ENCODE peak calls at places on chromosomes 2 and 18, in six cellular contexts. One of them, this sample, is unnamed. For H3K27me3 and H3K4me1, the result is how much of the 10 kb centered on the place peaks cover.

GRCh38 chr2:137348301-137348700 is 583.0 kb downstream of the THSD7B start:
- DNase-seq in lower lobe of right lung: no peak
- DNase-seq in CD8-positive, alpha-beta T cell: no peak
- DNase-seq in PC-9: no peak
- DNase-seq in endodermal cell: no peak
- DNase-seq in heart left ventricle: no peak
- DNase-seq in this sample: no peak

GRCh38 chr2:172996387-172996961 is 79.2 kb upstream of the MAP3K20 start:
- DNase-seq in lower lobe of right lung: no peak
- DNase-seq in CD8-positive, alpha-beta T cell: no peak
- DNase-seq in PC-9: peak
- DNase-seq in endodermal cell: no peak
- DNase-seq in heart left ventricle: no peak
- DNase-seq in this sample: no peak

GRCh38 chr18:45993441-45993840 is 26.3 kb upstream of the EPG5 start:
- DNase-seq in lower lobe of right lung: no peak
- DNase-seq in CD8-positive, alpha-beta T cell: no peak
- DNase-seq in PC-9: peak
- DNase-seq in endodermal cell: no peak
- DNase-seq in heart left ventricle: no peak
- DNase-seq in this sample: no peak

GRCh38 chr2:117271631-117272030 is 542.9 kb upstream of the DDX18 start:
- DNase-seq in lower lobe of right lung: no peak
- DNase-seq in CD8-positive, alpha-beta T cell: no peak
- DNase-seq in PC-9: no peak
- DNase-seq in endodermal cell: no peak
- DNase-seq in heart left ventricle: no peak
- DNase-seq in this sample: no peak

GRCh38 chr2:223941579-223942277 is 3.4 kb downstream of the WDFY1 start:
- DNase-seq in lower lobe of right lung: no peak
- DNase-seq in CD8-positive, alpha-beta T cell: no peak
- DNase-seq in PC-9: peak
- DNase-seq in endodermal cell: no peak
- DNase-seq in heart left ventricle: no peak
- DNase-seq in this sample: no peak

GRCh38 chr2:1586251-1586945 is 157.9 kb downstream of the PXDN start:
- DNase-seq in lower lobe of right lung: peak
- DNase-seq in CD8-positive, alpha-beta T cell: no peak
- DNase-seq in PC-9: peak
- DNase-seq in endodermal cell: no peak
- DNase-seq in heart left ventricle: no peak
- DNase-seq in this sample: no peak

GRCh38 chr18:58861353-58861752 is 3.3 kb upstream of the ZNF532 start:
- DNase-seq in lower lobe of right lung: no peak
- DNase-seq in CD8-positive, alpha-beta T cell: no peak
- DNase-seq in PC-9: no peak
- DNase-seq in endodermal cell: no peak
- DNase-seq in heart left ventricle: no peak
- DNase-seq in this sample: no peak

GRCh38 chr2:95760839-95761525 is 169.2 kb downstream of the TRIM43 start:
- DNase-seq in lower lobe of right lung: no peak
- DNase-seq in CD8-positive, alpha-beta T cell: no peak
- DNase-seq in PC-9: peak
- DNase-seq in endodermal cell: peak
- DNase-seq in heart left ventricle: no peak
- DNase-seq in this sample: no peak

GRCh38 chr2:96097441-96097840 is 18.9 kb downstream of the ADRA2B start:
- DNase-seq in lower lobe of right lung: no peak
- DNase-seq in CD8-positive, alpha-beta T cell: no peak
- DNase-seq in PC-9: no peak
- DNase-seq in endodermal cell: no peak
- DNase-seq in heart left ventricle: no peak
- DNase-seq in this sample: no peak

GRCh38 chr2:219327719-219328118 is 4.8 kb downstream of the RESP18 start:
- DNase-seq in lower lobe of right lung: no peak
- DNase-seq in CD8-positive, alpha-beta T cell: no peak
- DNase-seq in PC-9: no peak
- DNase-seq in endodermal cell: peak
- DNase-seq in heart left ventricle: no peak
- DNase-seq in this sample: no peak

GRCh38 chr2:106974891-106975290 is 88.9 kb upstream of the ST6GAL2 start:
- DNase-seq in lower lobe of right lung: no peak
- DNase-seq in CD8-positive, alpha-beta T cell: no peak
- DNase-seq in PC-9: no peak
- DNase-seq in endodermal cell: no peak
- DNase-seq in heart left ventricle: no peak
- DNase-seq in this sample: no peak

GRCh38 chr2:224343226-224343625 is 58.7 kb downstream of the FAM124B start:
- DNase-seq in lower lobe of right lung: no peak
- DNase-seq in CD8-positive, alpha-beta T cell: no peak
- DNase-seq in PC-9: no peak
- DNase-seq in endodermal cell: no peak
- DNase-seq in heart left ventricle: no peak
- DNase-seq in this sample: no peak

GRCh38 chr18:75285876-75286275 is 75.3 kb downstream of the TSHZ1 start:
- DNase-seq in lower lobe of right lung: no peak
- DNase-seq in CD8-positive, alpha-beta T cell: no peak
- DNase-seq in PC-9: no peak
- DNase-seq in endodermal cell: no peak
- DNase-seq in heart left ventricle: no peak
- DNase-seq in this sample: no peak

GRCh38 chr2:144409241-144409640 is 110.7 kb downstream of the ZEB2 start:
- DNase-seq in lower lobe of right lung: no peak
- DNase-seq in CD8-positive, alpha-beta T cell: no peak
- DNase-seq in PC-9: no peak
- DNase-seq in endodermal cell: no peak
- DNase-seq in heart left ventricle: no peak
- DNase-seq in this sample: no peak

GRCh38 chr2:113324684-113325160 is 46.0 kb upstream of the PAX8 start:
- DNase-seq in lower lobe of right lung: peak
- DNase-seq in CD8-positive, alpha-beta T cell: peak
- DNase-seq in PC-9: peak
- DNase-seq in endodermal cell: peak
- DNase-seq in heart left ventricle: peak
- DNase-seq in this sample: no peak

GRCh38 chr2:12106440-12107080 is 360.1 kb downstream of the LPIN1 start:
- DNase-seq in lower lobe of right lung: no peak
- DNase-seq in CD8-positive, alpha-beta T cell: no peak
- DNase-seq in PC-9: peak
- DNase-seq in endodermal cell: no peak
- DNase-seq in heart left ventricle: peak
- DNase-seq in this sample: peak

GRCh38 chr18:79792988-79793355 is 4.8 kb upstream of the KCNG2 start:
- DNase-seq in lower lobe of right lung: peak
- DNase-seq in CD8-positive, alpha-beta T cell: no peak
- DNase-seq in PC-9: no peak
- DNase-seq in endodermal cell: no peak
- DNase-seq in heart left ventricle: peak
- DNase-seq in this sample: no peak

GRCh38 chr2:128315122-128315828 is 3.4 kb downstream of the HS6ST1 start:
- DNase-seq in lower lobe of right lung: peak
- DNase-seq in CD8-positive, alpha-beta T cell: no peak
- DNase-seq in PC-9: no peak
- DNase-seq in endodermal cell: peak
- DNase-seq in heart left ventricle: no peak
- DNase-seq in this sample: peak

GRCh38 chr2:9002637-9003365 is 683 bp downstream of the MBOAT2 start:
- DNase-seq in lower lobe of right lung: peak
- DNase-seq in CD8-positive, alpha-beta T cell: peak
- DNase-seq in PC-9: no peak
- DNase-seq in endodermal cell: peak
- DNase-seq in heart left ventricle: peak
- DNase-seq in this sample: no peak

GRCh38 chr18:6465281-6465680 is 50.6 kb upstream of the L3MBTL4 start:
- DNase-seq in lower lobe of right lung: no peak
- DNase-seq in CD8-positive, alpha-beta T cell: no peak
- DNase-seq in PC-9: no peak
- DNase-seq in endodermal cell: no peak
- DNase-seq in heart left ventricle: no peak
- DNase-seq in this sample: no peak

GRCh38 chr2:227407601-227408089 is 19.9 kb upstream of the SCYGR1 start:
- DNase-seq in lower lobe of right lung: peak
- DNase-seq in CD8-positive, alpha-beta T cell: no peak
- DNase-seq in PC-9: peak
- DNase-seq in endodermal cell: no peak
- DNase-seq in heart left ventricle: peak
- DNase-seq in this sample: peak

GRCh38 chr2:157948856-157949255 is 72.7 kb upstream of the ACVR1 start:
- DNase-seq in lower lobe of right lung: no peak
- DNase-seq in CD8-positive, alpha-beta T cell: no peak
- DNase-seq in PC-9: no peak
- DNase-seq in endodermal cell: no peak
- DNase-seq in heart left ventricle: no peak
- DNase-seq in this sample: no peak

DNA sequence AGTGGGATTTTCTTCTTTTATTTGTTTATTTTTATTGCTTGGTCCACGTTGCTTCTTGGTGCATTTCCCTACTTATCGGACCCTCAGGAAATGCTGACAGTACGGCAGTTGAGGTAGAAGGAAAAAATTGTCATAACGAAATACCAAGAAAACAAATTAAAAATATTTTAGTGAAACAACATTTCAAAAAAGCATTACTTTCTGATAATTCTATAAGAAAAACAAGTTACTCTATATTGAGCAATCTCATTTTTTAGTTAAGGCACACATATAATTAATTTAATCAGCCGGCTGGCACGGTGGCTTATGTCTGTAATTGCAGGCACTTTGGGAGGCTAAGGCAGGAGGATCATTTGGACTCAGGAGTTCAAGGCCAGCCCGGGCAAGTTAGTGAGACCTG is 102.1 kb downstream of the SH3YL1 start:
- DNase-seq in lower lobe of right lung: no peak
- DNase-seq in CD8-positive, alpha-beta T cell: no peak
- DNase-seq in PC-9: no peak
- DNase-seq in endodermal cell: no peak
- DNase-seq in heart left ventricle: no peak
- DNase-seq in this sample: no peak
- H3K27me3 ChIP-seq in lower lobe of right lung: under half
- H3K27me3 ChIP-seq in CD8-positive, alpha-beta T cell: under half
- H3K27me3 ChIP-seq in PC-9: under half
- H3K27me3 ChIP-seq in endodermal cell: under half
- H3K27me3 ChIP-seq in heart left ventricle: under half
- H3K27me3 ChIP-seq in this sample: under half

GRCh38 chr2:60926751-60927568 is 45.6 kb downstream of the REL start:
- DNase-seq in lower lobe of right lung: no peak
- DNase-seq in CD8-positive, alpha-beta T cell: no peak
- DNase-seq in PC-9: no peak
- DNase-seq in endodermal cell: no peak
- DNase-seq in heart left ventricle: no peak
- DNase-seq in this sample: no peak
- H3K4me1 ChIP-seq in lower lobe of right lung: under half
- H3K4me1 ChIP-seq in CD8-positive, alpha-beta T cell: under half
- H3K4me1 ChIP-seq in PC-9: under half
- H3K4me1 ChIP-seq in endodermal cell: under half
- H3K4me1 ChIP-seq in heart left ventricle: under half
- H3K4me1 ChIP-seq in this sample: under half

GRCh38 chr2:41151746-41152145 is 699.9 kb upstream of the SLC8A1 start:
- DNase-seq in lower lobe of right lung: no peak
- DNase-seq in CD8-positive, alpha-beta T cell: no peak
- DNase-seq in PC-9: no peak
- DNase-seq in endodermal cell: no peak
- DNase-seq in heart left ventricle: no peak
- DNase-seq in this sample: no peak

GRCh38 chr2:41145066-41145465 is 693.2 kb upstream of the SLC8A1 start:
- DNase-seq in lower lobe of right lung: no peak
- DNase-seq in CD8-positive, alpha-beta T cell: no peak
- DNase-seq in PC-9: no peak
- DNase-seq in endodermal cell: no peak
- DNase-seq in heart left ventricle: no peak
- DNase-seq in this sample: no peak

GRCh38 chr2:41152318-41152717 is 700.4 kb upstream of the SLC8A1 start:
- DNase-seq in lower lobe of right lung: no peak
- DNase-seq in CD8-positive, alpha-beta T cell: no peak
- DNase-seq in PC-9: no peak
- DNase-seq in endodermal cell: no peak
- DNase-seq in heart left ventricle: no peak
- DNase-seq in this sample: no peak

DNA sequence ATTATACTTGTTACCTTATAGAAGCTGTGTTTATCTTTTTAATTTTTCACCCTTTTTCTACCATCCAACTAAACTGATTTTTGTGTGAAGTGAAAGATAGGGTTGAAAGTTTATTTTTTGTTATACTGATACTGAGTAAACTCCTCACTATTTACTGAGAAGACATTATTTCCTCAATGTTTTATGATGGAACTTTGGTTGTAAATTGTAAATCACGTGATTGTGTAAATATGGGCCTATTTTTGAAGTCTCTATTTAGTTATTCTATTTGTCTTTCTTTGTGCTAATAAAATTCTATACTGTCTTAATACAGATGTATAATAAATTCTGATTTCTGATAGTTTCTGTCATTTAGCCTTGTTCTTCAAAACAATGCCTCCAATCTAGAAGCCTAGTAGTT is 697.2 kb upstream of the SLC8A1 start:
- DNase-seq in lower lobe of right lung: no peak
- DNase-seq in CD8-positive, alpha-beta T cell: no peak
- DNase-seq in PC-9: no peak
- DNase-seq in endodermal cell: no peak
- DNase-seq in heart left ventricle: no peak
- DNase-seq in this sample: no peak
- H3K27ac ChIP-seq in lower lobe of right lung: no peak
- H3K27ac ChIP-seq in CD8-positive, alpha-beta T cell: no peak
- H3K27ac ChIP-seq in PC-9: no peak
- H3K27ac ChIP-seq in endodermal cell: no peak
- H3K27ac ChIP-seq in heart left ventricle: no peak
- H3K27ac ChIP-seq in this sample: no peak

GRCh38 chr2:111053266-111053665 is 67.4 kb upstream of the BCL2L11 start:
- DNase-seq in lower lobe of right lung: no peak
- DNase-seq in CD8-positive, alpha-beta T cell: no peak
- DNase-seq in PC-9: no peak
- DNase-seq in endodermal cell: no peak
- DNase-seq in heart left ventricle: no peak
- DNase-seq in this sample: no peak

GRCh38 chr2:111054791-111055627 is 65.7 kb upstream of the BCL2L11 start:
- DNase-seq in lower lobe of right lung: no peak
- DNase-seq in CD8-positive, alpha-beta T cell: no peak
- DNase-seq in PC-9: no peak
- DNase-seq in endodermal cell: no peak
- DNase-seq in heart left ventricle: no peak
- DNase-seq in this sample: no peak

GRCh38 chr2:111053825-111054490 is 66.8 kb upstream of the BCL2L11 start:
- DNase-seq in lower lobe of right lung: no peak
- DNase-seq in CD8-positive, alpha-beta T cell: no peak
- DNase-seq in PC-9: no peak
- DNase-seq in endodermal cell: no peak
- DNase-seq in heart left ventricle: no peak
- DNase-seq in this sample: no peak

GRCh38 chr2:111050701-111051376 is 69.9 kb upstream of the BCL2L11 start:
- DNase-seq in lower lobe of right lung: no peak
- DNase-seq in CD8-positive, alpha-beta T cell: no peak
- DNase-seq in PC-9: no peak
- DNase-seq in endodermal cell: no peak
- DNase-seq in heart left ventricle: no peak
- DNase-seq in this sample: no peak

DNA sequence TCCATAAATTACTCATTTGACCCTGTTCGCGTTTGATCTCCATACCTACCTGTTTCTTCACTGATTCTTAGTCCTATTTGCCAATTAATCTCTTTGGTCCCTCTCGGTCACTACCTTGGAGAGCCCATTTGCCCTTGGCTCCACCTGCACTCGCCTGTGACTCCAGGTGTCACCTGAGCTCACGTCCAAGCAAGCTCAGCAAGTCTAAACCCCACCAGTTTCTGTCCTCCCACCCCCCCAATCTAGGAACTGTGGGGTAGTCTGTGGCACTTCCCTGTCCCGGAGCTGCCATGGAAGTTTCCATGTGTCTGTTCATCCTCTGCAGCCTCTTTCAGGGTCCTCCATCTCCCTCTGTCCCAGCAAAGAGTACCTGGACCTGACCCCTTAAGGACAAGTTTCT is 68.1 kb upstream of the BCL2L11 start:
- DNase-seq in lower lobe of right lung: no peak
- DNase-seq in CD8-positive, alpha-beta T cell: no peak
- DNase-seq in PC-9: no peak
- DNase-seq in endodermal cell: peak
- DNase-seq in heart left ventricle: no peak
- DNase-seq in this sample: no peak
- H3K27me3 ChIP-seq in lower lobe of right lung: under half
- H3K27me3 ChIP-seq in CD8-positive, alpha-beta T cell: under half
- H3K27me3 ChIP-seq in PC-9: under half
- H3K27me3 ChIP-seq in endodermal cell: under half
- H3K27me3 ChIP-seq in heart left ventricle: under half
- H3K27me3 ChIP-seq in this sample: under half